ENCODE peak calls at places on chromosome 19, in four cellular contexts. One of them, this sample, is unnamed.

GRCh38 chr19:34828156-34828555 is 55.1 kb upstream of the ZNF599 start:
- DNase-seq in H1: no peak
- DNase-seq in K562: no peak
- DNase-seq in IMR-90: no peak
- DNase-seq in this sample: no peak

GRCh38 chr19:14166448-14166847 is 30.1 kb upstream of the ASF1B start:
- DNase-seq in K562: no peak
- DNase-seq in H1: no peak
- DNase-seq in IMR-90: no peak
- DNase-seq in this sample: no peak

GRCh38 chr19:19054939-19055440 is 8.8 kb upstream of the SLC25A42 start:
- DNase-seq in K562: no peak
- DNase-seq in H1: no peak
- DNase-seq in IMR-90: no peak
- DNase-seq in this sample: no peak

GRCh38 chr19:33502991-33503790 is 18.4 kb downstream of the PEPD start:
- DNase-seq in H1: no peak
- DNase-seq in IMR-90: no peak
- DNase-seq in K562: no peak
- DNase-seq in this sample: no peak

GRCh38 chr19:19657397-19657783 is 6.1 kb downstream of the ATP13A1 start:
- DNase-seq in IMR-90: no peak
- DNase-seq in K562: peak
- DNase-seq in H1: no peak
- DNase-seq in this sample: no peak

GRCh38 chr19:44588753-44589112 is 24.6 kb upstream of the IGSF23 start:
- DNase-seq in H1: no peak
- DNase-seq in IMR-90: no peak
- DNase-seq in K562: no peak
- DNase-seq in this sample: no peak

GRCh38 chr19:46495789-46496099 is at the start of gene PNMA8B:
- DNase-seq in K562: peak
- DNase-seq in H1: peak
- DNase-seq in IMR-90: peak
- DNase-seq in this sample: no peak

GRCh38 chr19:17794731-17795494 is at the start of gene B3GNT3:
- DNase-seq in H1: no peak
- DNase-seq in IMR-90: no peak
- DNase-seq in K562: peak
- DNase-seq in this sample: no peak

GRCh38 chr19:27694361-27695055 is 1518.4 kb downstream of the UQCRFS1 start:
- DNase-seq in K562: no peak
- DNase-seq in IMR-90: no peak
- DNase-seq in H1: no peak
- DNase-seq in this sample: no peak

GRCh38 chr19:7916137-7916907 is 1.7 kb downstream of the TGFBR3L start:
- DNase-seq in IMR-90: no peak
- DNase-seq in H1: no peak
- DNase-seq in K562: no peak
- DNase-seq in this sample: no peak

GRCh38 chr19:16141043-16141442 is 2.4 kb upstream of the HSH2D start:
- DNase-seq in IMR-90: no peak
- DNase-seq in H1: no peak
- DNase-seq in K562: peak
- DNase-seq in this sample: peak

GRCh38 chr19:8340341-8341096 is 2.5 kb downstream of the KANK3 start:
- DNase-seq in K562: no peak
- DNase-seq in H1: no peak
- DNase-seq in IMR-90: no peak
- DNase-seq in this sample: no peak

GRCh38 chr19:33094504-33095067 is 13.6 kb downstream of the GPATCH1 start:
- DNase-seq in K562: no peak
- DNase-seq in H1: no peak
- DNase-seq in IMR-90: no peak
- DNase-seq in this sample: no peak

GRCh38 chr19:7904074-7905020 is 670 bp downstream of the MAP2K7 start:
- DNase-seq in H1: no peak
- DNase-seq in IMR-90: no peak
- DNase-seq in K562: peak
- DNase-seq in this sample: no peak

GRCh38 chr19:38429055-38429810 is 3.2 kb upstream of the RASGRP4 start:
- DNase-seq in K562: no peak
- DNase-seq in IMR-90: no peak
- DNase-seq in H1: no peak
- DNase-seq in this sample: no peak

GRCh38 chr19:33481863-33482262 is 39.7 kb downstream of the PEPD start:
- DNase-seq in H1: no peak
- DNase-seq in IMR-90: no peak
- DNase-seq in K562: no peak
- DNase-seq in this sample: no peak

GRCh38 chr19:10502524-10503001 is 593 bp downstream of the KEAP1 start:
- DNase-seq in K562: peak
- DNase-seq in IMR-90: peak
- DNase-seq in H1: peak
- DNase-seq in this sample: peak

GRCh38 chr19:13799669-13800068 is 4.4 kb downstream of the ZSWIM4 start:
- DNase-seq in IMR-90: no peak
- DNase-seq in H1: no peak
- DNase-seq in K562: no peak
- DNase-seq in this sample: no peak

GRCh38 chr19:23554548-23554947 is 132.5 kb downstream of the ZNF675 start:
- DNase-seq in IMR-90: no peak
- DNase-seq in K562: no peak
- DNase-seq in H1: no peak
- DNase-seq in this sample: no peak

GRCh38 chr19:48844472-48844871 is 8.2 kb upstream of the HSD17B14 start:
- DNase-seq in K562: peak
- DNase-seq in H1: no peak
- DNase-seq in IMR-90: peak
- DNase-seq in this sample: no peak

GRCh38 chr19:29380581-29380980 is 145.2 kb upstream of the VSTM2B start:
- DNase-seq in IMR-90: no peak
- DNase-seq in K562: no peak
- DNase-seq in H1: no peak
- DNase-seq in this sample: no peak

GRCh38 chr19:52603558-52604207 is 33.6 kb downstream of the ZNF701 start:
- DNase-seq in H1: no peak
- DNase-seq in IMR-90: peak
- DNase-seq in K562: no peak
- DNase-seq in this sample: no peak

GRCh38 chr19:49502866-49503581 is 6.8 kb downstream of the RPS11 start:
- DNase-seq in K562: peak
- DNase-seq in H1: no peak
- DNase-seq in IMR-90: peak
- DNase-seq in this sample: no peak

GRCh38 chr19:46132508-46133100 is 8.1 kb upstream of the IGFL3 start:
- DNase-seq in H1: no peak
- DNase-seq in K562: no peak
- DNase-seq in IMR-90: no peak
- DNase-seq in this sample: no peak

GRCh38 chr19:53311044-53311443 is 22.5 kb upstream of the ZNF845 start:
- DNase-seq in K562: no peak
- DNase-seq in H1: no peak
- DNase-seq in IMR-90: no peak
- DNase-seq in this sample: no peak

GRCh38 chr19:17457621-17458020 is 3.1 kb downstream of the NXNL1 start:
- DNase-seq in K562: no peak
- DNase-seq in H1: no peak
- DNase-seq in IMR-90: no peak
- DNase-seq in this sample: no peak

GRCh38 chr19:1266818-1267440 is 2.2 kb upstream of the CIRBP start:
- DNase-seq in IMR-90: no peak
- DNase-seq in K562: peak
- DNase-seq in H1: no peak
- DNase-seq in this sample: no peak

GRCh38 chr19:52028027-52028779 is at the start of gene ZNF614:
- DNase-seq in IMR-90: peak
- DNase-seq in K562: peak
- DNase-seq in H1: no peak
- DNase-seq in this sample: peak

GRCh38 chr19:15191514-15191913 is 9.3 kb downstream of the NOTCH3 start:
- DNase-seq in IMR-90: no peak
- DNase-seq in K562: no peak
- DNase-seq in H1: no peak
- DNase-seq in this sample: no peak

GRCh38 chr19:45995715-45996385 is 583 bp downstream of the CCDC61 start:
- DNase-seq in H1: no peak
- DNase-seq in K562: peak
- DNase-seq in IMR-90: peak
- DNase-seq in this sample: no peak

GRCh38 chr19:48896191-48896720 is 2.3 kb downstream of the TULP2 start:
- DNase-seq in IMR-90: no peak
- DNase-seq in H1: peak
- DNase-seq in K562: peak
- DNase-seq in this sample: no peak

GRCh38 chr19:51000981-51001380 is 423 bp downstream of the KLK8 start:
- DNase-seq in K562: peak
- DNase-seq in H1: no peak
- DNase-seq in IMR-90: no peak
- DNase-seq in this sample: no peak

GRCh38 chr19:51001495-51001894 is at the start of gene KLK8:
- DNase-seq in IMR-90: no peak
- DNase-seq in K562: no peak
- DNase-seq in H1: no peak
- DNase-seq in this sample: no peak

GRCh38 chr19:51002101-51002532 is 713 bp upstream of the KLK8 start:
- DNase-seq in IMR-90: no peak
- DNase-seq in K562: no peak
- DNase-seq in H1: no peak
- DNase-seq in this sample: no peak

GRCh38 chr19:51003316-51003715 is 1.9 kb upstream of the KLK8 start:
- DNase-seq in IMR-90: no peak
- DNase-seq in H1: no peak
- DNase-seq in K562: no peak
- DNase-seq in this sample: no peak

GRCh38 chr19:51002542-51003311 is 1.3 kb upstream of the KLK8 start:
- DNase-seq in K562: peak
- DNase-seq in H1: peak
- DNase-seq in IMR-90: no peak
- DNase-seq in this sample: no peak
- TF ChIP-seq CHD1 in K562: no peak
- TF ChIP-seq CHD1 in H1: no peak
- TF ChIP-seq CHD1 in IMR-90: no peak
- TF ChIP-seq CHD1 in this sample: no peak

GRCh38 chr19:50510700-50511068 is 307 bp downstream of the JOSD2 start:
- DNase-seq in H1: no peak
- DNase-seq in IMR-90: no peak
- DNase-seq in K562: no peak
- DNase-seq in this sample: no peak
- TF ChIP-seq CHD1 in H1: no peak
- TF ChIP-seq CHD1 in IMR-90: no peak
- TF ChIP-seq CHD1 in K562: no peak
- TF ChIP-seq CHD1 in this sample: no peak

GRCh38 chr19:50977626-50978025 is 6.1 kb downstream of the KLK7 start:
- DNase-seq in H1: no peak
- DNase-seq in K562: no peak
- DNase-seq in IMR-90: no peak
- DNase-seq in this sample: no peak

GRCh38 chr19:50974702-50975555 is 5.5 kb upstream of the KLK6 start:
- DNase-seq in K562: no peak
- DNase-seq in IMR-90: no peak
- DNase-seq in H1: no peak
- DNase-seq in this sample: no peak

GRCh38 chr19:50978772-50979390 is 4.8 kb downstream of the KLK7 start:
- DNase-seq in IMR-90: no peak
- DNase-seq in K562: no peak
- DNase-seq in H1: no peak
- DNase-seq in this sample: no peak

GRCh38 chr19:50972795-50973376 is 3.5 kb upstream of the KLK6 start:
- DNase-seq in H1: no peak
- DNase-seq in K562: no peak
- DNase-seq in IMR-90: no peak
- DNase-seq in this sample: no peak

DNA sequence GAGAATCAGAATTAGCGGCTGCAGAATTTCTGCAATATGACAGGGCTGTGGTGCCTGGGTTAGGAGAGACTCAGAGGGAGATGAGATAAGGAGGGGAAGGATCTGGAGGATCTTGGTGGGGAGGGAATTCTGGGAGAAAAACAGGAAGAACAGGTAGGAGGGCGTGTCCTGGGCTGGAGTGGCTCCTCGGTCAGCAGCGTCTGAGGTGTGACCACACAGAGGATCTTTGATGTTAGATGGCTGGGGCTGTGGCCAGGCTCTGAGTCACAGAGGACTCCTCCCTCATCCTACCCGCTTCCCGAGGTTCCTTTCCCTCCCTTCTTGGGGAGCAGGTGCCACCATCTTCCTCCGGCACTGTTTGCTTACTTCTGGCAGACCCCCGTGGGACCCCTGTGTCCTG is 6.4 kb upstream of the KLK6 start:
- DNase-seq in K562: no peak
- DNase-seq in H1: no peak
- DNase-seq in IMR-90: no peak
- DNase-seq in this sample: no peak
- TF ChIP-seq CHD1 in K562: no peak
- TF ChIP-seq CHD1 in H1: no peak
- TF ChIP-seq CHD1 in IMR-90: no peak
- TF ChIP-seq CHD1 in this sample: no peak

GRCh38 chr19:47507031-47507430 is 7.8 kb downstream of the NAPA start:
- DNase-seq in H1: no peak
- DNase-seq in K562: no peak
- DNase-seq in IMR-90: no peak
- DNase-seq in this sample: no peak

GRCh38 chr19:47506459-47506858 is 8.4 kb downstream of the NAPA start:
- DNase-seq in IMR-90: no peak
- DNase-seq in H1: no peak
- DNase-seq in K562: no peak
- DNase-seq in this sample: no peak

GRCh38 chr19:47508721-47509120 is 6.1 kb downstream of the NAPA start:
- DNase-seq in IMR-90: no peak
- DNase-seq in K562: no peak
- DNase-seq in H1: no peak
- DNase-seq in this sample: no peak

GRCh38 chr19:47509170-47509847 is 5.6 kb downstream of the NAPA start:
- DNase-seq in H1: no peak
- DNase-seq in IMR-90: no peak
- DNase-seq in K562: no peak
- DNase-seq in this sample: no peak

DNA sequence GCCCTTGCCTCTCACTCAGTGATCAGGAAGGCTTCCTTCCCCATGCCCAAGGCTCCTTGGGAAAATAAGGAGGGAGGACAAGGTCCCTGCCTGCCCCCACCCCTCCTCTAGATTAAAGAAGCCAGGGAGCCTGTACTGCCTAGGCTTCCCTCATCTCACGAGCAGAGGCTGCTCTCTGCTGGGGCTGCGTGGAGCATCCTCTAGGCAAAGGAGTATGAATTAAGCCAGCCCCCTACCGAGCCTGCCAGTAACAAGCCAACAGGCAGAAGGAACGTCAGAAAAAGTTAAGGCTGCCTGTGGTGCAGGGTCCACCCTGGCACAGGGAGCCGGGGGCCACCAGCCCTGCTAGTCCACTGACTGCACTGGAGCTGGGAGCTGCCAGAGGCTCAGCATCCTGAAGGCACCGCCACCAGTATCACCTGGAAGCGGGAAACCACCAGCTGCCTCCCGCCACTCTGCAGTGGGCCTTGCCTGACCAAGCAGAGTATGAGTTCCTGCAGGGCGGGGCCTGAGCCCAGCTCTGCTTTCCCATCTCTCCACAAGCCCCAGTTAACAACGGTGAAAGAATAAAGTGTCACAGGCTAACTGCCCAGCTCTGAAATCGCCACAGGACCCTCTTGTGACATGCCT is 6.8 kb downstream of the NAPA start:
- DNase-seq in IMR-90: no peak
- DNase-seq in K562: no peak
- DNase-seq in H1: no peak
- DNase-seq in this sample: no peak
- TF ChIP-seq CHD1 in IMR-90: no peak
- TF ChIP-seq CHD1 in K562: no peak
- TF ChIP-seq CHD1 in H1: no peak
- TF ChIP-seq CHD1 in this sample: no peak

This sample was measured in GM12878.